ENCODE peak calls at places on chromosomes 6 and 20, in six cellular contexts. One of them, this sample, is unnamed.
A peak's percentile ranks its signal among the peaks of the same experiment; 100 is the strongest.

GRCh38 chr20:57205625-57206219 is 60.7 kb downstream of the BMP7 start:
- ATAC-seq in HepG2: no peak
- ATAC-seq in A549: peak; percentile 64
- ATAC-seq in upper lobe of left lung: peak; percentile 94
- ATAC-seq in GM12878: peak; percentile 31
- ATAC-seq in K562: no peak
- ATAC-seq in this sample: peak; percentile 73

GRCh38 chr20:24507182-24507853 is 37.9 kb downstream of the SYNDIG1 start:
- ATAC-seq in HepG2: peak; percentile 31
- ATAC-seq in A549: no peak
- ATAC-seq in upper lobe of left lung: peak; percentile 9
- ATAC-seq in GM12878: no peak
- ATAC-seq in K562: no peak
- ATAC-seq in this sample: no peak

GRCh38 chr6:156820089-156820798 is 43.1 kb downstream of the ARID1B start:
- ATAC-seq in HepG2: no peak
- ATAC-seq in A549: no peak
- ATAC-seq in upper lobe of left lung: no peak
- ATAC-seq in GM12878: no peak
- ATAC-seq in K562: no peak
- ATAC-seq in this sample: no peak

GRCh38 chr6:2986722-2987196 is 12.9 kb upstream of the NQO2 start:
- ATAC-seq in HepG2: no peak
- ATAC-seq in A549: no peak
- ATAC-seq in upper lobe of left lung: no peak
- ATAC-seq in GM12878: no peak
- ATAC-seq in K562: no peak
- ATAC-seq in this sample: no peak

GRCh38 chr6:33076406-33076934 is 680 bp downstream of the HLA-DPB1 start:
- ATAC-seq in HepG2: no peak
- ATAC-seq in A549: no peak
- ATAC-seq in upper lobe of left lung: no peak
- ATAC-seq in GM12878: no peak
- ATAC-seq in K562: no peak
- ATAC-seq in this sample: no peak

GRCh38 chr6:24845578-24845977 is 46.9 kb upstream of the ARMH2 start:
- ATAC-seq in HepG2: no peak
- ATAC-seq in A549: no peak
- ATAC-seq in upper lobe of left lung: no peak
- ATAC-seq in GM12878: peak; percentile 22
- ATAC-seq in K562: peak; percentile 85
- ATAC-seq in this sample: no peak

GRCh38 chr6:15280023-15280422 is 34.2 kb downstream of the JARID2 start:
- ATAC-seq in HepG2: no peak
- ATAC-seq in A549: no peak
- ATAC-seq in upper lobe of left lung: no peak
- ATAC-seq in GM12878: no peak
- ATAC-seq in K562: no peak
- ATAC-seq in this sample: peak; percentile 31

GRCh38 chr20:32652739-32653526 is 20.8 kb downstream of the C20orf203 start:
- ATAC-seq in HepG2: peak; percentile 98
- ATAC-seq in A549: peak; percentile 98
- ATAC-seq in upper lobe of left lung: peak; percentile 95
- ATAC-seq in GM12878: peak; percentile 98
- ATAC-seq in K562: peak; percentile 92
- ATAC-seq in this sample: peak; percentile 86

GRCh38 chr6:137863126-137863996 is 3.7 kb upstream of the TNFAIP3 start:
- ATAC-seq in HepG2: no peak
- ATAC-seq in A549: no peak
- ATAC-seq in upper lobe of left lung: no peak
- ATAC-seq in GM12878: no peak
- ATAC-seq in K562: peak; percentile 55
- ATAC-seq in this sample: no peak

GRCh38 chr6:37830225-37830624 is 10.7 kb downstream of the ZFAND3 start:
- ATAC-seq in HepG2: no peak
- ATAC-seq in A549: no peak
- ATAC-seq in upper lobe of left lung: no peak
- ATAC-seq in GM12878: peak; percentile 75
- ATAC-seq in K562: no peak
- ATAC-seq in this sample: no peak

GRCh38 chr6:110353420-110353819 is 4.7 kb downstream of the METTL24 start:
- ATAC-seq in HepG2: no peak
- ATAC-seq in A549: no peak
- ATAC-seq in upper lobe of left lung: no peak
- ATAC-seq in GM12878: no peak
- ATAC-seq in K562: no peak
- ATAC-seq in this sample: no peak

GRCh38 chr6:166573456-166574216 is 12.8 kb downstream of the RAMACL start:
- ATAC-seq in HepG2: peak; percentile 29
- ATAC-seq in A549: no peak
- ATAC-seq in upper lobe of left lung: peak; percentile 34
- ATAC-seq in GM12878: no peak
- ATAC-seq in K562: no peak
- ATAC-seq in this sample: no peak

GRCh38 chr6:166570929-166571699 is 15.4 kb downstream of the RAMACL start:
- ATAC-seq in HepG2: no peak
- ATAC-seq in A549: no peak
- ATAC-seq in upper lobe of left lung: no peak
- ATAC-seq in GM12878: no peak
- ATAC-seq in K562: no peak
- ATAC-seq in this sample: no peak

GRCh38 chr6:166575190-166575589 is 11.3 kb downstream of the RAMACL start:
- ATAC-seq in HepG2: no peak
- ATAC-seq in A549: no peak
- ATAC-seq in upper lobe of left lung: no peak
- ATAC-seq in GM12878: no peak
- ATAC-seq in K562: no peak
- ATAC-seq in this sample: peak; percentile 82

GRCh38 chr6:166569206-166569605 is 17.3 kb downstream of the RAMACL start:
- ATAC-seq in HepG2: no peak
- ATAC-seq in A549: no peak
- ATAC-seq in upper lobe of left lung: no peak
- ATAC-seq in GM12878: no peak
- ATAC-seq in K562: no peak
- ATAC-seq in this sample: no peak

DNA sequence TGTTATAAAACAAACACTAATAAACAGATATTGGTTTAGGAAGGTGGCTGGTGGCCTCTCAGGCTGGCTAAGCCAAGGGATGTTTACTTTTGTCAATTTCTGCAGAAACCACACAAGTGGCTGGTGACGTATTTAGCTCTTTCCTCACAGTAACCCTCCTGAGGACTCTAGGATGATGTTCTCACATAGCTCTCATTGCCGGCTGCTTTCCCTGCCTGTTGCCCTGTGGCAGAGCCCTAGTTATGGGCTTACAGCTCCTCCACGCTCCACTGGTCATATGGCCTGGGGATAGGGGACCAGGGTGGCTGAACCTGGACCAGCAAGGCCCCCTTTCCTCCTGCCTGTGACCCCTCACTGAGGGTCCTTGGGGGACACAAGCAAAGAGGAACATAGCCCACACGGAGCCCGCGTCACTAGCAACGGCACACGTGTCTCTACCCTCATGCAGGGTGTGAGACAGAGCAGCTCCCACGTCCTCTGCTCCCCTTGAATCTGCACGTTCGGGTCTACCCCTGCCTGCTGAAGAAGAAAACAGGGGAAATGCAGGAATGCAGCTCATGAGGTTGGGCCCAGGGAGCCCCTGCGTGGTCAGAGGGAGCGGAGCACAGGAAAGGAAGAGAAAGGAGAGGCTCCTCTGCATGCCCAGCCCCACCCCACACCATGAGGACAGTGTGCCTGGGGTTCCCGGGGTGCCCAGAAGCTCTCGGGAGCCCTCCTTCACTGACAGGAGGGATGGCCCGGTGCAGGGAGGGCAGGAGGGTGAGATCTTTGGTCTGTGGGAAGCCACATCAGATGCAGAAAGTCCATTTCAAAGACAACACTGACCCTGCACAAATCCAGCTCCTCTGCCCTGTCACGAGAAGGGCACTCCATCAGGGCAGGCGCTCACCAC is 13.9 kb downstream of the RAMACL start:
- ATAC-seq in HepG2: peak; percentile 51
- ATAC-seq in A549: no peak
- ATAC-seq in upper lobe of left lung: peak; percentile 88
- ATAC-seq in GM12878: no peak
- ATAC-seq in K562: peak; percentile 27
- ATAC-seq in this sample: peak; percentile 42
- TF ChIP-seq POLR2A in HepG2: no peak
- TF ChIP-seq POLR2A in A549: no peak
- TF ChIP-seq POLR2A in upper lobe of left lung: no peak
- TF ChIP-seq POLR2A in GM12878: no peak
- TF ChIP-seq POLR2A in K562: no peak
- TF ChIP-seq POLR2A in this sample: no peak

DNA sequence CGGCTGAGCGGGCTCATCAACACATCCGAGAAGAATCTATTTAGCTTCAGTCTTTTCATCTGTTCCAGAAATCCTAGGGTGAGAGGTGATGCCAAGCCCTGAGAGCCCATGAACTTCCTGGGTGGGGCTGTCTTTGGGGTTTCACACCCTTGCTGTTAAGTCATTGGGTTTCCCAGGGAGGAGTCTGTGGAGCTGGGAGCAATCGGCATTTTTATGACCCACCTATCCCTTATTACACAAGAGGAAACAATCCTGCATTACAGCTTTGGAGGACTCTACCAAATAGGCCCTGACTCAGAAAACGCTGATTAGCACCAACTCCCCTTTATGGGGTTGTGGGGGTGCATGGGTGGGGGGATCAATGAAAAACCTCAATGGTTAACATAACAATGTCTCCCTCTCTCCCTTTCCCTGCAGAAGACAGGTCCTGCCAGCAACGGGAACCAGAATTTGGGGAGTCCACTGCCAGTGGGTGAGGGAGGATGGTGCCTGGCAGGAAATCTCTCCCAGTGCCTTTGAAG is 46.3 kb downstream of the EZR start:
- ATAC-seq in HepG2: no peak
- ATAC-seq in A549: no peak
- ATAC-seq in upper lobe of left lung: peak; percentile 52
- ATAC-seq in GM12878: no peak
- ATAC-seq in K562: no peak
- ATAC-seq in this sample: peak; percentile 63
- TF ChIP-seq EP300 in HepG2: no peak
- TF ChIP-seq EP300 in A549: no peak
- TF ChIP-seq EP300 in upper lobe of left lung: no peak
- TF ChIP-seq EP300 in GM12878: no peak
- TF ChIP-seq EP300 in K562: no peak
- TF ChIP-seq EP300 in this sample: no peak

GRCh38 chr6:105807905-105808304 is 278.2 kb upstream of the PRDM1 start:
- ATAC-seq in HepG2: no peak
- ATAC-seq in A549: no peak
- ATAC-seq in upper lobe of left lung: no peak
- ATAC-seq in GM12878: no peak
- ATAC-seq in K562: no peak
- ATAC-seq in this sample: no peak

GRCh38 chr6:105806486-105806920 is 279.6 kb upstream of the PRDM1 start:
- ATAC-seq in HepG2: no peak
- ATAC-seq in A549: peak; percentile 71
- ATAC-seq in upper lobe of left lung: no peak
- ATAC-seq in GM12878: no peak
- ATAC-seq in K562: no peak
- ATAC-seq in this sample: no peak

GRCh38 chr6:105810922-105811482 is 275.1 kb upstream of the PRDM1 start:
- ATAC-seq in HepG2: no peak
- ATAC-seq in A549: no peak
- ATAC-seq in upper lobe of left lung: no peak
- ATAC-seq in GM12878: no peak
- ATAC-seq in K562: peak; percentile 43
- ATAC-seq in this sample: no peak

GRCh38 chr6:105808571-105808970 is 277.6 kb upstream of the PRDM1 start:
- ATAC-seq in HepG2: no peak
- ATAC-seq in A549: no peak
- ATAC-seq in upper lobe of left lung: no peak
- ATAC-seq in GM12878: no peak
- ATAC-seq in K562: peak; percentile 51
- ATAC-seq in this sample: no peak

GRCh38 chr6:105810105-105810921 is 275.8 kb upstream of the PRDM1 start:
- ATAC-seq in HepG2: no peak
- ATAC-seq in A549: peak; percentile 88
- ATAC-seq in upper lobe of left lung: peak; percentile 83
- ATAC-seq in GM12878: peak; percentile 67
- ATAC-seq in K562: peak; percentile 95
- ATAC-seq in this sample: peak; percentile 78
- H3K27ac ChIP-seq in HepG2: no peak overlapping the region
- H3K27ac ChIP-seq in A549: peak overlapping the region; percentile 86
- H3K27ac ChIP-seq in upper lobe of left lung: no peak overlapping the region
- H3K27ac ChIP-seq in GM12878: no peak overlapping the region
- H3K27ac ChIP-seq in K562: peak overlapping the region; percentile 86
- H3K27ac ChIP-seq in this sample: no peak overlapping the region

GRCh38 chr20:47318596-47319516 is 37.6 kb downstream of the ZMYND8 start:
- ATAC-seq in HepG2: peak; percentile 56
- ATAC-seq in A549: peak; percentile 41
- ATAC-seq in upper lobe of left lung: peak; percentile 83
- ATAC-seq in GM12878: no peak
- ATAC-seq in K562: peak; percentile 64
- ATAC-seq in this sample: peak; percentile 78
- TF ChIP-seq POLR2A in HepG2: peak; percentile 28
- TF ChIP-seq POLR2A in A549: no peak
- TF ChIP-seq POLR2A in upper lobe of left lung: peak; percentile 51
- TF ChIP-seq POLR2A in GM12878: no peak
- TF ChIP-seq POLR2A in K562: peak; percentile 51
- TF ChIP-seq POLR2A in this sample: peak; percentile 95

GRCh38 chr6:130756836-130757235 is 70.4 kb upstream of the SMLR1 start:
- ATAC-seq in HepG2: no peak
- ATAC-seq in A549: no peak
- ATAC-seq in upper lobe of left lung: no peak
- ATAC-seq in GM12878: no peak
- ATAC-seq in K562: no peak
- ATAC-seq in this sample: no peak
- TF ChIP-seq EP300 in HepG2: no peak
- TF ChIP-seq EP300 in A549: no peak
- TF ChIP-seq EP300 in upper lobe of left lung: no peak
- TF ChIP-seq EP300 in GM12878: no peak
- TF ChIP-seq EP300 in K562: no peak
- TF ChIP-seq EP300 in this sample: no peak

This sample was measured in gastroesophageal sphincter.